ENCODE peak calls at places on chromosomes 2 and 18, in eight cellular contexts. N is neural progenitor cell; Q is CD8-positive, alpha-beta T cell; L is endodermal cell; I is tibial artery; B is fibroblast of lung; M is hepatocyte; J is IMR-90. O is an unnamed sample.

GRCh38 chr2:241133436-241133820 is 15.8 kb downstream of the PASK start:
- DNase-seq in M (no peak), L (no peak), Q (no peak), J (no peak), B (no peak), I (peak), N (no peak), O (no peak)

GRCh38 chr2:177165103-177165583 is 47.5 kb upstream of the HNRNPA3 start:
- DNase-seq in Q (no peak), J (peak), B (peak), L (peak), I (peak), N (no peak), M (peak), O (no peak)

GRCh38 chr2:120539421-120539936 is 193.5 kb downstream of the INHBB start:
- DNase-seq in M (no peak), Q (no peak), J (no peak), I (no peak), B (no peak), L (no peak), N (no peak), O (no peak)

GRCh38 chr18:11866329-11866728 is 15.1 kb downstream of the CHMP1B start:
- DNase-seq in I (no peak), M (no peak), Q (no peak), J (no peak), B (no peak), L (peak), N (no peak), O (no peak)

GRCh38 chr18:2847341-2848144 is 737 bp downstream of the EMILIN2 start:
- DNase-seq in B (peak), I (peak), Q (no peak), L (peak), N (peak), J (no peak), M (peak), O (peak)

GRCh38 chr18:48409591-48410094 is 460 bp upstream of the ZBTB7C start:
- DNase-seq in N (no peak), B (peak), M (peak), I (peak), Q (no peak), J (no peak), L (peak), O (no peak)

GRCh38 chr18:49645836-49646235 is 84.0 kb downstream of the LIPG start:
- DNase-seq in B (peak), J (peak), I (peak), Q (no peak), L (peak), M (no peak), N (no peak), O (no peak)

GRCh38 chr2:218570850-218571249 is 2.2 kb downstream of the CNOT9 start:
- DNase-seq in N (no peak), I (no peak), Q (no peak), J (peak), B (peak), M (no peak), L (no peak), O (no peak)

GRCh38 chr18:52228158-52228557 is 111.8 kb upstream of the DCC start:
- DNase-seq in J (no peak), M (no peak), Q (no peak), B (no peak), N (peak), I (no peak), L (no peak), O (no peak)

GRCh38 chr2:229780856-229781773 is 66.8 kb upstream of the DNER start:
- DNase-seq in J (peak), Q (no peak), I (no peak), B (peak), N (peak), L (peak), M (peak), O (peak)

GRCh38 chr2:120394764-120395163 is 48.8 kb downstream of the INHBB start:
- DNase-seq in J (no peak), B (no peak), N (no peak), M (no peak), Q (no peak), I (no peak), L (peak), O (no peak)

GRCh38 chr18:63844254-63844653 is 43.3 kb upstream of the SERPINB2 start:
- DNase-seq in J (peak), L (no peak), M (peak), I (no peak), N (peak), B (peak), Q (no peak), O (no peak)

GRCh38 chr2:172307800-172308199 is 119.6 kb upstream of the ITGA6 start:
- DNase-seq in M (no peak), I (peak), L (no peak), N (no peak), B (peak), J (no peak), Q (no peak), O (no peak)

GRCh38 chr2:110647777-110648176 is 30.1 kb downstream of the BUB1 start:
- DNase-seq in J (no peak), I (no peak), M (no peak), L (no peak), Q (no peak), B (no peak), N (no peak), O (no peak)

GRCh38 chr18:8322486-8322885 is 286.8 kb upstream of the RAB12 start:
- DNase-seq in I (no peak), L (no peak), M (no peak), B (no peak), Q (no peak), J (no peak), N (no peak), O (no peak)

GRCh38 chr2:171741189-171741588 is 53.9 kb downstream of the DYNC1I2 start:
- DNase-seq in I (no peak), M (no peak), Q (no peak), J (peak), B (peak), N (no peak), L (no peak), O (peak)

GRCh38 chr2:120509213-120509815 is 163.4 kb downstream of the INHBB start:
- DNase-seq in I (no peak), M (no peak), N (no peak), J (no peak), Q (no peak), B (no peak), L (no peak), O (no peak)

GRCh38 chr18:36828157-36828629 is 609 bp downstream of the TPGS2 start:
- DNase-seq in L (peak), N (peak), J (peak), M (peak), B (peak), Q (peak), I (peak), O (peak)

GRCh38 chr2:203025592-203025991 is 10.9 kb downstream of the NBEAL1 start:
- DNase-seq in B (peak), N (no peak), J (peak), L (no peak), I (no peak), M (no peak), Q (no peak), O (no peak)

GRCh38 chr18:67475673-67476072 is 40.8 kb downstream of the DSEL start:
- DNase-seq in J (peak), N (no peak), M (no peak), Q (no peak), I (no peak), L (no peak), B (peak), O (peak)

GRCh38 chr2:53859354-53860159 is at the start of gene GPR75:
- DNase-seq in M (peak), L (peak), I (no peak), B (peak), N (peak), Q (no peak), J (peak), O (peak)

GRCh38 chr2:157596992-157597681 is 31.5 kb downstream of the ACVR1C start:
- DNase-seq in J (peak), L (peak), I (no peak), Q (peak), M (peak), B (peak), N (peak), O (peak)

GRCh38 chr2:152609699-152610098 is 107.6 kb downstream of the PRPF40A start:
- DNase-seq in M (no peak), J (no peak), Q (no peak), B (no peak), I (no peak), N (no peak), L (no peak), O (no peak)

GRCh38 chr2:1627628-1628371 is 116.5 kb downstream of the PXDN start:
- DNase-seq in J (no peak), I (no peak), N (no peak), Q (no peak), B (peak), L (peak), M (no peak), O (no peak)

GRCh38 chr18:70398076-70398475 is 109.2 kb downstream of the SOCS6 start:
- DNase-seq in N (no peak), J (no peak), Q (no peak), L (no peak), B (peak), M (no peak), I (no peak), O (no peak)

GRCh38 chr2:85288244-85288725 is 39.5 kb downstream of the TGOLN2 start:
- DNase-seq in B (peak), M (peak), L (no peak), I (no peak), J (peak), Q (no peak), N (peak), O (peak)

GRCh38 chr18:67144342-67144741 is 372.2 kb downstream of the DSEL start:
- DNase-seq in Q (no peak), B (no peak), M (no peak), J (no peak), L (no peak), I (no peak), N (no peak), O (no peak)

GRCh38 chr2:111100087-111100764 is 20.5 kb upstream of the BCL2L11 start:
- DNase-seq in N (no peak), J (no peak), M (no peak), I (no peak), L (no peak), Q (no peak), B (no peak), O (no peak)

GRCh38 chr2:104215269-104216161 is 638.4 kb upstream of the POU3F3 start:
- DNase-seq in Q (no peak), L (peak), J (no peak), M (no peak), B (no peak), N (peak), I (no peak), O (no peak)

GRCh38 chr2:72892506-72893173 is 5.4 kb downstream of the SPR start:
- DNase-seq in I (no peak), N (peak), M (peak), Q (peak), L (peak), B (peak), J (peak), O (no peak)

GRCh38 chr2:112493858-112494648 is 12.1 kb downstream of the TTL start:
- DNase-seq in N (no peak), M (peak), J (peak), B (peak), L (no peak), Q (no peak), I (no peak), O (peak)

GRCh38 chr2:63862802-63863201 is 21.1 kb downstream of the UGP2 start:
- DNase-seq in Q (no peak), L (no peak), B (peak), I (no peak), N (no peak), J (peak), M (peak), O (peak)

GRCh38 chr2:240816584-240817495 is 3.2 kb downstream of the KIF1A start:
- DNase-seq in I (no peak), Q (no peak), M (no peak), B (no peak), J (no peak), N (no peak), L (peak), O (no peak)

GRCh38 chr2:105244443-105244842 is 2.9 kb downstream of the GPR45 start:
- DNase-seq in L (no peak), J (no peak), B (no peak), N (no peak), M (no peak), I (no peak), Q (no peak), O (no peak)

GRCh38 chr18:63454497-63454896 is 22.3 kb upstream of the SERPINB5 start:
- DNase-seq in I (no peak), N (no peak), B (no peak), J (no peak), L (no peak), Q (no peak), M (no peak), O (peak)

GRCh38 chr2:111160758-111161157 is 40.0 kb downstream of the BCL2L11 start:
- DNase-seq in M (peak), N (no peak), J (peak), I (no peak), B (peak), Q (no peak), L (peak), O (peak)

GRCh38 chr2:20439193-20439475 is 7.7 kb upstream of the RHOB start:
- DNase-seq in B (no peak), M (peak), I (no peak), N (no peak), Q (no peak), J (peak), L (peak), O (no peak)

GRCh38 chr2:32852821-32853220 is 93.9 kb upstream of the LTBP1 start:
- DNase-seq in I (no peak), Q (no peak), L (no peak), J (no peak), M (no peak), N (no peak), B (peak), O (no peak)

DNA sequence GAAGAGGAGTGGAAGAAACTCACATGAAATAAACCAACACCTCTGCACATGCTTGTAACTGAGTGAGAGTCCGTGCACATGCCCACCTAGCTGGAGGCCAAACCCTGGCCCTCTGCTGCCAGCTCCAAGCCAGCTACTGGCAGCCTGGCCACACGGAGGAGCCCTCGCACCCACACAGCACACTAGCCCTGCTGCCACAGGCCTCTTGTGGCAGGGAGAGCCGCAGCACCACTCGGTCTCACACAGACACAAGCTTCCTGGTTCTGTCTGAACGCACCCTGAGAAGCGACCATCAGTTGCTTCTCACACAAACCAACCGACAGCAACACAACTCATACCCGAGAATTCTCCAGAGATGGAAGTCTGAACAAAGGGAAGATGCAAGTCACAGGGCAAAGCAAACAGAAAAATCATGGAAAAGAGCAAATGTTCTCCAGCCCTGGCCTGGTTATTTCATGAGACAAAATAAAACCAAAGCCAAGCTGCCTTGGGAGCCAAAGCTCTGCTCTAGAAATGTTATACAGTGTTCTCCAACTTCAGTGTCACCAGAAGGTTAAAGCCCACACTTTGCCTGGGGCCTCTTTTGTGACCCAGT is 65.1 kb downstream of the FBXO15 start:
- DNase-seq in I (no peak), M (peak), N (peak), Q (peak), B (peak), J (peak), L (peak), O (peak)
- TF ChIP-seq CTCF in I (peak), M (peak), N (peak), Q (no peak), B (no peak), J (peak), L (peak), O (peak)

DNA sequence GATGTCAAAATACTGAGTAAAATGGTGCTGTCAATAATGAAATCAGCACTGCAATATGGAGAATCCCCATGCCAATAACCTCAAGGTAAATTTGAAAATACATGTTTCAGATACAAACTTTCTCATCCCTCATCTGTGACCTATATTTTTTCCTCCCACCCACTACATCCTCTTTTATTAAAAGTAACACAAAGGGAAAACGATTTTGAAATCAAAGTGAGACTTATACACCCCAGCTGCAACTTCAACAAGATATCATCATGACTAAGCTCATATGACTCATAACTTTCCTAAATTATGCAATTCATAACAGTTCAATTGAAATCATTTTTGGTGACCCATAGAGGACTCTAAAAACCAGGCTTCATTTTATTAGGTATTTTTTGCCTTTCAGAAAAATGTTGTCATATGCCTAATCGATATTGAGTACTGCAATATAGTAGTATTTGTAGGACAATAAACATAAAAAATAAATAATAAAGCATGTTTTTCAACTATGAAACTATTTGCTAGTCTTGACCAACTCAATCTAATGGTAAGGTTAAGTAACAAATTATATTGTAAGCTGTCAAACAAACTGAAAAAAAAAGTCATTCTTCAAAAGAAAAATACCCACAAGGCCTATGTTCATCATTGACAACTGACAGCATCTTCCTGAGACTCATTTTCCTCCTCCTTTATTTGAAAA is 3.0 kb downstream of the ADAM17 start:
- DNase-seq in Q (no peak), B (peak), M (no peak), I (no peak), J (peak), N (no peak), L (no peak), O (peak)
- H3K27ac ChIP-seq in Q (no peak), B (peak), M (peak), I (peak), J (peak), N (no peak), L (no peak), O (peak)

DNA sequence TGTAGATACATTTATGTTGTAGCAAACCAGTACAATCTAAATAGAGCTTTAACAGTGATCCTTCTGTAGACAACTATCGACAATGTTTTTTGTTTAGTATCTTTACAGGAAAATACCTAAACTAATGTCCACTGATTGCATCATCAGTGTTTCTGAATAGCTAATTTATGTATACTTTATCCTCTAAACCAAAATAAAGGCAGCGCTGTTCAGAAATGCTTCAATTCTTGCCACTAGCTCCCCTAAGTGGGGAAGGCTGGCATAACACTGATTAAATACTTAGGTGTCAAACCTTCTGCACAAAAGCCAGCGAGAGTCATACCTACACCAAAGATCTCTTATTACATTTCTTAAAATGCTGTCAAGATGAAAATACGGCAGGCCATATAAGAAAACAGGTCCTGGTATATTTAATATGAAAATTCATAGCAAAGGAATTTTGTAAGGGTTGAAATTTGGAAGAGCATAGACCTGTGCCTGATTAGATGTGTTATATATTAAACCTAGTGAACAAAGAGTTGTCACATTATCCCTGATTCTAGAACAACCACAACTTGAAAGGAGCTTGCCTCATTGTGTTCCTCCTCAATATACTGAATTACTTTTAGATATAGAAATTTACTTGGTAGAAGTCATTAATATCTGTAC is 1693.4 kb upstream of the SLC39A10 start:
- DNase-seq in I (no peak), Q (no peak), B (peak), N (peak), J (no peak), M (peak), L (peak), O (peak)
- TF ChIP-seq CTCF in I (peak), Q (no peak), B (peak), N (peak), J (no peak), M (peak), L (peak), O (peak)

DNA sequence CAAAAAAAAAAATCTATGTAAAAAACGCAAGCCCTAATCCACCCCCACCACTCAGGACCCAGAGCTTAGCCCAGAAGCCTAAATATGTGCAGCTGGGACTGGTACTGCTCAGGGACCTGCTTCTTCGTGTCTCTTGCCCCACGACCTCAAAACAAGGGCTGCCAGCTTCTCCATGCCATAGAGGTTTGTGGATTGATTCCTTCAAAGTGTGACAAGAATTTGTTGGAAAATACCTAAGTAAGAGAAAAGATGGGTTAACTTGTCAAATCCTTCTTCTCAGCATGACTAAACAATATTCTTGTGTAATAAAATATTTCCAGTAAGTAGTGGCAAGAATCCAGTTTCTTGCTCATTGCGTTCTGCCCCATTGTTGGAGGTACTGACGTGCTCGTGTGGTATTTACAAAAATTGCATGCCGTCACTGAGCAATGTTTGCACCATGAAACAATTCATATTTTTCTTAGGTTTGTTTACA is 825 bp upstream of the SCYGR1 start:
- DNase-seq in M (no peak), N (no peak), B (peak), Q (no peak), I (no peak), J (peak), L (no peak), O (peak)
- H3K27ac ChIP-seq in M (no peak), N (no peak), B (peak), Q (no peak), I (no peak), J (peak), L (no peak), O (peak)

DNA sequence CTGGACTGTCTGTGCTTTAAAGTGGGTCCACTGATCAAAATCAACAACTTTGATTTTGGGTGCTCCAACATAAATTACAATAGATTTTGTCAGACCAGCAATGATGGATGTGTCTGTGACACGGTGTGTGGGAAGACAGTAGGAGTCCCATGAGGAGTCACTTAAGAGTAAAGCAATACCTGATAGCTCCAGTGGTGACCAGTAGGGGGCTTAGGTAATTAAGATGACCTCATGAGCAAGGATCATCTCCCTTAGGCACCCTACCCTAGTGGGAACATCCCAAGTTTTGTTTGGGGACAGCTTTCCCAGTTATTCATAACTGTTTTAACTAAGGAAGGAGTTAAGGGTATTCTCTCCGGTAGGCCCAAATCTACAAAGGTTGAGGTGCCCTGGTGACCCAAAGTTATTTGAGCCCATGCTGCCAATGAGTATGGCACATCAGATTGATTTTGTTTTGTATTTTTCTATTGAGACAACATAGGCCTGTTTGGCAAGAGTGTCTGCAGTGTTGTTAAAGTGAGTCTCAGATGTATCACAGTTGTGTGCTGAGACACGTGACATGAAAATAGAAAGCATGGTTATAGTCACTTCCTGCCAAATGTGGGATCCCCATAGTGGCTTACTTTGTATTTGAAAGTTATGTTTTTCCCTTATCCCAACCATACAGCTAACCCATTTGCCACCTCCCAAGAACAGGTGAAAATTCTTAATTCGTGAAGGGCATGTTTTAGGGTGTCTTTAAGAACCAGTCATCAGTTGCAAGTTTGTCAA is 1337.6 kb upstream of the SLC39A10 start:
- DNase-seq in I (no peak), L (peak), N (peak), B (no peak), M (no peak), J (no peak), Q (no peak), O (no peak)
- TF ChIP-seq CTCF in I (no peak), L (peak), N (peak), B (no peak), M (no peak), J (no peak), Q (no peak), O (peak)

O was measured in foreskin keratinocyte.